ENCODE peak calls at places on chromosomes 7 and 10, in eight cellular contexts. K is colonic mucosa, S is cardiac muscle cell, Y is stomach, J is astrocyte, D is ovary, W is HFF-Myc, L is IMR-90. M is an unnamed sample.

GRCh38 chr7:32062150-32062549 is 8.1 kb downstream of the PDE1C start:
- DNase-seq in K (peak; percentile 63), S (peak; percentile 29), Y (peak; percentile 66), J (no peak), D (peak; percentile 42), W (no peak), L (peak; percentile 30), M (peak; percentile 22)

GRCh38 chr7:111029141-111029572 is 61.8 kb upstream of the LRRN3 start:
- DNase-seq in K (no peak), S (no peak), Y (no peak), J (no peak), D (no peak), W (no peak), L (no peak), M (no peak)

GRCh38 chr10:80498039-80498832 is 39.5 kb upstream of the SH2D4B start:
- DNase-seq in K (no peak), S (no peak), Y (no peak), J (no peak), D (no peak), W (no peak), L (no peak), M (no peak)

GRCh38 chr10:30587522-30588031 is 42.0 kb downstream of the LYZL2 start:
- DNase-seq in K (peak; percentile 65), S (no peak), Y (peak; percentile 78), J (no peak), D (no peak), W (no peak), L (no peak), M (no peak)

GRCh38 chr7:93992423-93993110 is 11.6 kb downstream of the BET1 start:
- DNase-seq in K (no peak), S (no peak), Y (no peak), J (no peak), D (no peak), W (no peak), L (no peak), M (no peak)

GRCh38 chr7:30403477-30403876 is 75.1 kb downstream of the NOD1 start:
- DNase-seq in K (peak; percentile 58), S (no peak), Y (no peak), J (no peak), D (no peak), W (no peak), L (no peak), M (no peak)

GRCh38 chr7:132066776-132067175 is 509.5 kb downstream of the PLXNA4 start:
- DNase-seq in K (peak; percentile 28), S (peak; percentile 59), Y (no peak), J (peak; percentile 78), D (peak; percentile 42), W (no peak), L (peak; percentile 48), M (peak; percentile 78)

GRCh38 chr7:2036786-2037185 is 196.0 kb downstream of the MAD1L1 start:
- DNase-seq in K (no peak), S (no peak), Y (no peak), J (no peak), D (peak; percentile 18), W (no peak), L (no peak), M (no peak)

GRCh38 chr7:36625247-36625646 is 99.0 kb downstream of the AOAH start:
- DNase-seq in K (no peak), S (no peak), Y (no peak), J (no peak), D (no peak), W (peak; percentile 25), L (no peak), M (no peak)

GRCh38 chr10:131142446-131143380 is 168.8 kb downstream of the TCERG1L start:
- DNase-seq in K (no peak), S (no peak), Y (no peak), J (no peak), D (no peak), W (no peak), L (no peak), M (no peak)
- TF ChIP-seq CTCF in K (no peak), S (no peak), Y (no peak), J (no peak), D (no peak), W (no peak), L (no peak), M (no peak)

GRCh38 chr7:149772821-149773425 is 465 bp downstream of the ZNF467 start:
- DNase-seq in K (peak; percentile 29), S (no peak), Y (peak; percentile 44), J (no peak), D (no peak), W (no peak), L (no peak), M (no peak)

GRCh38 chr7:149775176-149775556 is 1.8 kb upstream of the ZNF467 start:
- DNase-seq in K (no peak), S (no peak), Y (no peak), J (no peak), D (no peak), W (no peak), L (no peak), M (no peak)

GRCh38 chr7:149773446-149774236 is at the start of gene ZNF467:
- DNase-seq in K (peak; percentile 74), S (peak; percentile 87), Y (peak; percentile 78), J (no peak), D (peak; percentile 89), W (no peak), L (no peak), M (peak; percentile 17)

GRCh38 chr7:149776305-149776704 is 2.9 kb upstream of the ZNF467 start:
- DNase-seq in K (peak; percentile 48), S (peak; percentile 71), Y (peak; percentile 68), J (no peak), D (peak; percentile 52), W (no peak), L (peak; percentile 15), M (no peak)

DNA sequence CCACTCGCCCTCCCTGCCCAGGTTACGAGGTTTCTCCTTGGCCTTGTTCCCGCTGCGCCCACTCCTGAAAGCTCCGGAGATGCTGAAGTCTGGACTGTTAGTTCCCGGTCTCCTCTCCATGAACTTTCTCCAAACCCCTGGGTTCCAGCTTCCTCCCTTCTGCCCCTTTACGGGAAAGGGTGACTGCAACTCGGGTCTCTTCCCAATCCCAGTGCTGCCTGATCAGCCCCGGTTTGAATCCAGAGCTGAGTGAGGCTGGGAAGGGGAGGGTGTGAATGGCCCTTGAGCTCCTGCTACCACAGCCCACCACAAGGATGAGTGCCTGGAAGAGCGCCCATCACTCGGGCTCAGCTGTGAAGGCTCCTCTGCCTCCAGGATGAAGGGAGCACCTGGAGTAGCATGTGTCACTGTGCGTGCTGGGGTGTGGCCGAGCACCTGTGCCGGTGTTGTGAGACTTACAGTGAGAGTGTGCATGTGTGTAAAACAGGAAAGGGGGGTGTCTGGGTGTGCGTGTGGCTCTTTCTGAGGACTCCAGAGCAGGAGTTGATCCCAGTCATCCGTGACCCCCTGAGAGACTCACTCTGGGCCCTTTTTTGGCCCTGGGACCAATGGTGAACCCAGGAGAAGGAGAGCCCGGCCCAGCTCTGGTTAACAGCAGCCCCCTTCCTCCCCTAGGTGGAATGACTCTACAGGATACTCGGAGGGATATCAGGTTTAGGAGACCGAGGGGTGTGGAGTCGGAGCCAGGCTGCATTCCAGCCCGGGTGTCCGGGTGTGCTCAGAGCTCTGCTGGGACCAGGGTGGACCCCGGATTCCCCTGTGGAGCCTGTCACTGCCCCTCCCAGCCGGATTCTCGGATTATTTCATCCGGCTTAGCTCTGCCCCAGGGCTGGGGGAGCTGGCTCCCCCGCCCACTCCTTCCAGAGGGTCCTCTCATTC is 1.1 kb upstream of the ZNF467 start:
- DNase-seq in K (no peak), S (peak; percentile 36), Y (no peak), J (no peak), D (no peak), W (no peak), L (no peak), M (no peak)
- H3K4me3 ChIP-seq in K (no peak overlapping the region), S (peak overlapping the region; percentile 79), Y (peak overlapping the region; percentile 78), J (no peak overlapping the region), D (peak overlapping the region; percentile 52), W (no peak overlapping the region), L (no peak overlapping the region), M (no peak overlapping the region)

GRCh38 chr7:151351027-151351426 is 9.4 kb downstream of the NUB1 start:
- DNase-seq in K (peak; percentile 32), S (no peak), Y (no peak), J (no peak), D (no peak), W (no peak), L (no peak), M (no peak)
- TF ChIP-seq CTCF in K (no peak), S (no peak), Y (no peak), J (no peak), D (no peak), W (peak; percentile 21), L (no peak), M (no peak)

DNA sequence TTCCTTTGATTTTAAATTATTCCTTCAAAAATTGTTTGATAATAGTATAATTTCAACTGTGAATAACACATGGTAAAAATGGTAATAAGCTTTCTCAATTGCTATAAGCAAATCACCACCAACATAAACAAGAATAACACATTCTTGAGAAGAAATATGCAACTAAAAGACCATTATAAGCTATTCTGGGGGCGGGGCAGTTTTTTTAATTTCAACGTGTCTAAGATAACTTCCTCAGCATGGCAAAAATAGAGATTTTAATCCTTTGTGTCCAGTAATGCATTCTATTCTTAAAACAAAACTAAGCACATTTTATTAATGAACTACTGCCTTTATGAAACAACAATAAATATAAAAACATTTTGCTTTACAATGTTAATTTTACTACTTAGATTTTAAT is 1.5 kb downstream of the DNAJC12 start:
- DNase-seq in K (no peak), S (no peak), Y (no peak), J (no peak), D (no peak), W (no peak), L (no peak), M (no peak)
- H3K4me3 ChIP-seq in K (no peak overlapping the region), S (no peak overlapping the region), Y (no peak overlapping the region), J (no peak overlapping the region), D (no peak overlapping the region), W (peak overlapping the region; percentile 47), L (no peak overlapping the region), M (peak overlapping the region; percentile 22)

DNA sequence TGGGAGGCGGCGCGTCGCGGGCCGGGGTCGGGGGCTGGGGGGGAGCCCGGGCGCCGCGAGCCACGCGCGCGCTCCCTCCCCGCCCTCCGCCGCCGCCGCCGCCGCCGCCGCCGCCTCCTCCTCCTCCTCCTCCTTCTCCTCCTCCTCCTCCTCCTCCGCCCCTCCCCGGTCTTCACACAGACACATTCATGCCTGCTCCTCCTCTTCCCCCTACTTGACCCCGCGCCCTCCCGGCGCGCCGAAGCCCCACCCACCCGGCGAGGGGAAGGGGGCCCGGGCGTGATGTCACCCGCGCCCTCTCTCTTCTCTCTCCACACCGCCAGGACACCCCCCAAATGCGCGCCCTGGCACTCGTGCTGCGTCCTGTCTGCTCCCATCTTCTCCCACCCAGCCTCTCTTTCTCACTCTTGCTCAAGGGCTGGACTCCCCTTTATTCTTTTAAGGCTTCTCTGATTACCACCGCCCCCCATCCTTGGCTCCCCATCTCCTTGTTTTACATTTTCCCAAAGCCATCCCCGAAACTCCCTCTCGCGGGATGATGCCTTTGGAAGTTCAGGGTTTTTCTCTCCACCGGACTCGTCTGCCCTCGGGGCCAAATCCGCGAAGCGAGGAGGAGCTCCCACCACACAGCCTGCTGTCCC is 1.0 kb upstream of the GLI3 start:
- DNase-seq in K (peak; percentile 70), S (peak; percentile 85), Y (no peak), J (peak; percentile 54), D (peak; percentile 93), W (no peak), L (peak; percentile 51), M (peak; percentile 70)
- TF ChIP-seq CTCF in K (no peak), S (no peak), Y (peak; percentile 6), J (no peak), D (no peak), W (no peak), L (no peak), M (no peak)

M was measured in choroid plexus epithelial cell.